ENCODE peak calls at places on chromosomes 1 and 21, in ten cellular contexts. U is T-helper 9 cell; M is SK-MEL-5; S is cardiac fibroblast; C is T-cell; O is GM23248; J is HEK293T; H is foreskin fibroblast; T is substantia nigra; B is activated CD4-positive, alpha-beta T cell treated with anti-CD3 and anti-CD28 coated beads for 1 hour. P is an unnamed sample.

GRCh38 chr1:232271991-232272589 is 357.8 kb downstream of the SIPA1L2 start:
- DNase-seq in U (no peak), M (no peak), S (peak), C (no peak), O (no peak), J (no peak), H (no peak), T (no peak), B (no peak), P (no peak)

GRCh38 chr1:212749924-212750535 is 41.5 kb downstream of the NSL1 start:
- DNase-seq in U (no peak), M (peak), S (peak), C (no peak), O (peak), J (peak), H (peak), T (no peak), B (no peak), P (no peak)

GRCh38 chr1:240004086-240004749 is 87.5 kb upstream of the FMN2 start:
- DNase-seq in U (no peak), M (peak), S (peak), C (no peak), O (peak), J (peak), H (peak), T (no peak), B (no peak), P (no peak)

GRCh38 chr1:232049335-232049734 is 422.7 kb downstream of the DISC1 start:
- DNase-seq in U (no peak), M (no peak), S (no peak), C (no peak), O (no peak), J (no peak), H (no peak), T (no peak), B (no peak), P (no peak)

GRCh38 chr1:243740255-243740999 is 109.6 kb downstream of the AKT3 start:
- DNase-seq in U (no peak), M (no peak), S (no peak), C (no peak), O (peak), J (no peak), H (peak), T (no peak), B (no peak), P (no peak)

GRCh38 chr21:38080888-38081287 is 164.6 kb upstream of the KCNJ6 start:
- DNase-seq in U (no peak), M (no peak), S (no peak), C (no peak), O (no peak), J (no peak), H (no peak), T (no peak), B (no peak), P (no peak)

GRCh38 chr1:26690576-26691031 is 5.2 kb upstream of the ARID1A start:
- DNase-seq in U (no peak), M (peak), S (no peak), C (no peak), O (no peak), J (no peak), H (no peak), T (no peak), B (no peak), P (no peak)

GRCh38 chr1:170864238-170864637 is 71.1 kb upstream of the MROH9 start:
- DNase-seq in U (no peak), M (no peak), S (peak), C (no peak), O (peak), J (no peak), H (no peak), T (no peak), B (no peak), P (peak)

GRCh38 chr1:227786673-227787512 is 28.6 kb upstream of the PRSS38 start:
- DNase-seq in U (no peak), M (no peak), S (no peak), C (no peak), O (peak), J (no peak), H (peak), T (no peak), B (no peak), P (no peak)

GRCh38 chr1:168507271-168507670 is 36.5 kb downstream of the XCL2 start:
- DNase-seq in U (no peak), M (no peak), S (no peak), C (no peak), O (peak), J (no peak), H (peak), T (no peak), B (no peak), P (no peak)

GRCh38 chr1:150813028-150813707 is 5.1 kb upstream of the CTSK start:
- DNase-seq in U (no peak), M (peak), S (peak), C (no peak), O (peak), J (peak), H (peak), T (peak), B (no peak), P (peak)

P was measured in aorta.